ENCODE peak calls at places on chromosomes 6 and 20, in seven cellular contexts. X is H9, I is MM.1S, H is fibroblast of lung, W is OCI-LY7, K is GM23338, P is neural progenitor cell. J is an unnamed sample. For H4K20me1, the result is how much of the 10 kb centered on the place peaks cover.

GRCh38 chr6:150169609-150170008 is 26.8 kb downstream of the PPP1R14C start:
- DNase-seq in X (no peak), P (no peak), K (no peak), H (peak), W (no peak), I (no peak), J (no peak)

GRCh38 chr20:49866051-49866450 is 49.3 kb downstream of the SPATA2 start:
- DNase-seq in W (no peak), P (no peak), I (no peak), H (no peak), X (no peak), K (no peak), J (no peak)

GRCh38 chr6:168782211-168782729 is 341.3 kb downstream of the SMOC2 start:
- DNase-seq in P (no peak), H (no peak), K (no peak), X (no peak), W (no peak), I (no peak), J (no peak)

GRCh38 chr20:20712004-20712473 is 405 bp downstream of the RALGAPA2 start:
- DNase-seq in I (no peak), H (peak), X (no peak), P (peak), K (peak), W (no peak), J (no peak)

GRCh38 chr6:45709834-45710233 is 305.8 kb downstream of the CLIC5 start:
- DNase-seq in H (no peak), W (no peak), P (no peak), K (no peak), I (peak), X (no peak), J (peak)

GRCh38 chr6:137145421-137145820 is 28.0 kb downstream of the IL22RA2 start:
- DNase-seq in K (no peak), H (no peak), W (no peak), P (no peak), X (no peak), I (no peak), J (no peak)

GRCh38 chr20:51756653-51757052 is 11.5 kb downstream of the ATP9A start:
- DNase-seq in X (no peak), W (no peak), H (no peak), I (peak), P (no peak), K (no peak), J (no peak)

GRCh38 chr6:46888578-46888977 is 33.2 kb downstream of the ADGRF5 start:
- DNase-seq in K (no peak), X (no peak), I (no peak), W (no peak), H (no peak), P (no peak), J (no peak)

GRCh38 chr20:43833511-43834395 is 80.9 kb upstream of the TOX2 start:
- DNase-seq in I (no peak), H (no peak), X (no peak), K (no peak), P (no peak), W (no peak), J (no peak)

GRCh38 chr6:158309814-158310213 is 2.5 kb upstream of the TULP4 start:
- DNase-seq in P (no peak), W (no peak), K (no peak), X (no peak), I (no peak), H (no peak), J (no peak)

GRCh38 chr6:56758553-56758952 is 115.9 kb upstream of the DST start:
- DNase-seq in I (peak), X (no peak), K (no peak), H (no peak), W (no peak), P (no peak), J (peak)

GRCh38 chr6:56757585-56757984 is 114.9 kb upstream of the DST start:
- DNase-seq in I (peak), W (no peak), P (peak), H (peak), K (peak), X (no peak), J (peak)

GRCh38 chr6:56758120-56758519 is 115.4 kb upstream of the DST start:
- DNase-seq in P (no peak), H (no peak), K (no peak), I (no peak), X (no peak), W (no peak), J (peak)

GRCh38 chr6:56760842-56761241 is 118.2 kb upstream of the DST start:
- DNase-seq in K (no peak), P (no peak), H (no peak), I (no peak), X (no peak), W (no peak), J (peak)

GRCh38 chr6:56759521-56759920 is 116.8 kb upstream of the DST start:
- DNase-seq in I (peak), X (no peak), W (no peak), H (no peak), P (peak), K (peak), J (peak)
- H3K27ac ChIP-seq in I (peak), X (no peak), W (no peak), H (no peak), P (peak), K (peak), J (peak)

GRCh38 chr6:143804835-143805239 is 38.3 kb upstream of the LTV1 start:
- DNase-seq in W (no peak), H (no peak), I (no peak), P (no peak), X (no peak), K (no peak), J (no peak)

GRCh38 chr6:143805832-143806281 is 37.3 kb upstream of the LTV1 start:
- DNase-seq in I (no peak), H (peak), X (no peak), P (no peak), W (no peak), K (no peak), J (no peak)

GRCh38 chr6:143806282-143807102 is 36.6 kb upstream of the LTV1 start:
- DNase-seq in X (no peak), W (no peak), P (no peak), H (peak), K (no peak), I (no peak), J (no peak)

GRCh38 chr6:143803769-143804540 is 39.2 kb upstream of the LTV1 start:
- DNase-seq in I (no peak), K (peak), H (no peak), X (no peak), P (no peak), W (no peak), J (no peak)

DNA sequence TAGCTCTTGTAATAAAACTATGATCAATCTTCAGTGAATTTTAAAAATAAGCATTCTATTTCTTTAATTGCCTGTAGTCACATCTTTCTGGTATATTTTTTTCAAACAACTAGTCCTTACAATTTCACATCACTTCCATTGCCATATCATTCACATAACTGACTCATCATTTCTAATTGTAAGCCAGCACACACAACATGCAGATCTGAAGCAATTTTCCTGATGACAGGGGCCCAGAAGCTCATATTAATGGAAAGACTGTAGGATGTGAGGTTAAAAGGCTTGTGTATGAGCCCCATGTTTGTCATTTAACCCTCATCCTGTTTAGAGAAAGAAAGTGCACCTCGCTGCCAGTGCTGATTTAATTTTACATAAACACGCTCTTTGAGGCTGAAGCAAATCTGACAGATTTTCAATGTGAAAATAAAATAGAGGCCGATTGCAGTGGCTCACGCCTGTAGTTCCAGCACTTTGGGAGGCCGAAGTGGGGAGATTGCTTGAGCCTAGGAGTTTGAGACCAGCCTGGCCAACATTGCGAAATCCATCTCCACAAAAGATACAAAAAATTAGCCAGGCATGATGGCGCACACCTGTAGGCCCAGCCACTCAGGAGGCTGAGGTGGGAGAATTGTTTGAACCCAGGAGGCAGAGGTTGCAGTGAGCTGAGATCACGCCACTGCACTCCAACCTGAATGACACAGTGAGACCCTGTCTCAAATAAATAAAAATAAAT is 40.1 kb upstream of the LTV1 start:
- DNase-seq in P (no peak), W (no peak), I (no peak), H (peak), X (no peak), K (no peak), J (no peak)
- H4K20me1 ChIP-seq in P (under half), W (under half), I (under half), H (under half), X (under half), K (under half), J (under half)

GRCh38 chr6:162728706-162729105 is 932 bp downstream of the PACRG start:
- DNase-seq in K (no peak), P (no peak), I (no peak), W (no peak), H (no peak), X (no peak), J (no peak)
- H3K4me2 ChIP-seq in K (no peak), P (peak), I (no peak), W (no peak), H (no peak), X (no peak), J (no peak)

GRCh38 chr6:165649152-165649551 is 13.9 kb downstream of the PDE10A start:
- DNase-seq in I (no peak), W (no peak), X (no peak), K (no peak), P (no peak), H (no peak), J (no peak)
- H3K27ac ChIP-seq in I (no peak), W (no peak), X (no peak), K (no peak), P (no peak), H (no peak), J (no peak)

GRCh38 chr20:17586250-17586649 is 16.4 kb downstream of the DSTN start:
- DNase-seq in X (no peak), K (no peak), I (no peak), P (no peak), W (no peak), H (no peak), J (no peak)
- H4K20me1 ChIP-seq in X (under half), K (under half), I (under half), P (under half), W (under half), H (under half), J (under half)

DNA sequence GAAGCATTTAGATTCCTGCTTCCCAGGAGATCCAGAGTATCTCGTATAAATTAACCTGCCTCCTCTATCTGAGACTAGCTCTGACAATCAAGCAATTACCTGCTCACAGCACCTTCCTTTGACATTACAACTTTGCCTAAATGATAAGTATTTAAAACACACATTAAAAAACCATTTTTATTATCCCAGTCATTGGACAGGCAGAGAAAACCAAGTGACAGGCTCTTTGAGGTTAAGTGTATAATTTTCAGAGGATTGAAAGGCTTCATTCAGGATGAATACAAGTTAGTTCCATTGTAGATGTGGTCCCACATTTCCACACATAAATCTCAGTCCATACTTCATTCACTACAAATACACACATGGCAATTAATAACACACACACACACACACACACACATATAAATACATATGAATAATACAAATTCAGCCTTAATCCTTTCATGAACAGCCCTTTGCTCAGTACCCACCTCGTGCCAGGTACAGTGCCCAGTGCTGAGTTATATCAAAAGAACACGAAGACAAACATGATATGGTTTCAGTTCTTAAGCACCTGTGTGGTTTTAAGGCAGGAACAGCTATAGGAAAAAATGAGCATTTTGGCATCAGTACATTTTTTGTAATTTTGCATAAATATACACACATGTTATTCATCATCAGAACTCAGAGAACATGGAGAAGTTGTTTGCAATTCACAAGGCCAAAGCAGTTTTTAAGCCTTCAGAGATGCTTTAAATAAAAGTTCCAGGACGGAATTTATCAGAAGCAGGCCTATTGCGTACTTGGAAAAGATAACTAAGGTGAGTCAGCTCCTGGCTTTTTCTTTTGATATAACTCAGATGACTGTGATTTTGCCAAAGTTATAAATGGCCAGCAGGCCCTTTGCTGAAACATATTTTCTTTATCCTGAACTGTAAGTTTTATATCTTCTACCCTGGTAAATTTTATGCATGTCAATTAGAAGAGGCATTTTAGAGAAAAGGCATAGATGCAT is 55.3 kb upstream of the PLCB1 start:
- DNase-seq in W (no peak), H (no peak), K (no peak), X (no peak), P (no peak), I (no peak), J (no peak)
- H3K4me2 ChIP-seq in W (no peak), H (no peak), K (no peak), X (no peak), P (no peak), I (no peak), J (no peak)

J was measured in Karpas-422.